ENCODE peak calls at places on chromosomes 16 and 17, in six cellular contexts. L is A549, G is AG04450, Y is heart right ventricle, W is H9, N is foreskin fibroblast. I is an unnamed sample.

GRCh38 chr17:17944253-17944652 is 27.9 kb downstream of the TOM1L2 start:
- DNase-seq in L (no peak), G (no peak), W (no peak), Y (no peak), N (peak; percentile 62), I (no peak)

GRCh38 chr16:57316390-57317017 is 32.0 kb upstream of the PLLP start:
- DNase-seq in W (no peak), L (peak; percentile 68), N (peak; percentile 92), Y (peak; percentile 79), G (peak; percentile 41), I (no peak)

GRCh38 chr16:1534021-1535020 is 855 bp downstream of the TMEM204 start:
- DNase-seq in N (peak; percentile 46), G (no peak), W (no peak), Y (no peak), L (no peak), I (no peak)

GRCh38 chr17:44383861-44384260 is 5.6 kb downstream of the ITGA2B start:
- DNase-seq in N (no peak), L (no peak), Y (no peak), W (no peak), G (no peak), I (no peak)

GRCh38 chr17:19273731-19274130 is 36.6 kb downstream of the EPN2 start:
- DNase-seq in Y (no peak), N (peak; percentile 10), L (no peak), W (no peak), G (no peak), I (no peak)

GRCh38 chr17:61253937-61254677 is 145.5 kb upstream of the TBX2 start:
- DNase-seq in L (no peak), W (no peak), N (no peak), G (no peak), Y (no peak), I (no peak)

GRCh38 chr17:45147581-45148182 is 593 bp upstream of the HEXIM1 start:
- DNase-seq in G (peak; percentile 89), Y (peak; percentile 84), N (peak; percentile 95), W (peak; percentile 92), L (peak; percentile 99), I (peak; percentile 71)

GRCh38 chr16:81686391-81687182 is 92.5 kb upstream of the PLCG2 start:
- DNase-seq in N (no peak), G (no peak), Y (no peak), W (no peak), L (no peak), I (peak; percentile 34)

DNA sequence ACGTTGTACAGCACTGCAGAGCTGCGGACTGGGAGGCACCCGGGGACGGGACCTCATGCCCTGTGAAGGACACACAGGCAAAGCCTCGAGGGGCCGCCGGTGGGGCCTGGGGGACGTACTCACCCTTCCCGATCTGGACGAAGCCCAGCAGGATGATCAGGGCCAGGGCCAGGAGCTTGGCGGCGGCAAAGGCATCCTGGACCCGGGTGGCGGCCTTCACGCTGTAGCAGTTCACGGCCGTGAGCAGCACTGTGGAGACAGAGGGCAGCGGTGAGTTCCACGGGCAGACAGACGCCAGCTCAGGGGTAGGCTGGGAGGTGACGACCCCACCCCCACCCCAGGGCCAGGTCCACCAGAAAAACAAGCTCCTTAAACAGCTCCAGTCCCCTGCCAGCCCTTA is 17.7 kb downstream of the SLC7A5 start:
- DNase-seq in L (no peak), G (no peak), N (no peak), Y (no peak), W (no peak), I (no peak)
- TF ChIP-seq CTCF in L (no peak), G (no peak), N (no peak), Y (no peak), W (peak; percentile 18), I (no peak)

DNA sequence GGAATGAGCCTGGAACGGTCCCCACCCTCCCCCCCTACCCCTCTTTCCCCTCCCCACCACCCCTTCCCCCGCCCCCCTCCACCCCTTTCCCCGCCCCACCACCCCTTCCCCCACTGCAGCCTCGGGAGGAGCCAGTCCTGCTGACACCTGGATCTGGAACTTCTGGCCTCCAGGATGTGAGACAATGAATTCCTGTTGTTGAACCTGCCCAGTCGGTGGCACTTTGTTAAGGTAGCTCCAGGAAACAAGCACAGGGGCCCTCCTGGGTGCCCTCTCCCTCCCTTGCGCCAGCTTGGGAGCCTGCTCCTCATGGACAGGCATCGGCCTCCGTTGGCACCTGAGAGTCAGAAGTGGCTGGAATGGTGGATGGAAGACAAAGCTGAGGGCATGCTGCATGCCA is 152.4 kb upstream of the FOXF1 start:
- DNase-seq in Y (no peak), W (no peak), G (no peak), N (no peak), L (no peak), I (no peak)
- TF ChIP-seq CTCF in Y (no peak), W (no peak), G (no peak), N (no peak), L (no peak), I (no peak)

GRCh38 chr17:60165223-60165622 is 15.4 kb downstream of the CA4 start:
- DNase-seq in L (no peak), N (no peak), G (no peak), Y (no peak), W (no peak), I (no peak)
- TF ChIP-seq CTCF in L (no peak), N (no peak), G (no peak), Y (no peak), W (peak; percentile 33), I (no peak)

GRCh38 chr16:88527186-88527936 is 42.8 kb upstream of the ZC3H18 start:
- DNase-seq in L (peak; percentile 57), W (peak; percentile 81), Y (peak; percentile 55), N (peak; percentile 76), G (peak; percentile 10), I (peak; percentile 85)

GRCh38 chr16:88527937-88528743 is 42.1 kb upstream of the ZC3H18 start:
- DNase-seq in Y (no peak), N (no peak), L (no peak), G (no peak), W (no peak), I (no peak)

GRCh38 chr16:88530051-88530857 is 39.9 kb upstream of the ZC3H18 start:
- DNase-seq in N (no peak), Y (no peak), G (no peak), L (no peak), W (no peak), I (no peak)

GRCh38 chr16:88529596-88529995 is 40.6 kb upstream of the ZC3H18 start:
- DNase-seq in G (no peak), N (no peak), Y (no peak), W (no peak), L (no peak), I (no peak)

DNA sequence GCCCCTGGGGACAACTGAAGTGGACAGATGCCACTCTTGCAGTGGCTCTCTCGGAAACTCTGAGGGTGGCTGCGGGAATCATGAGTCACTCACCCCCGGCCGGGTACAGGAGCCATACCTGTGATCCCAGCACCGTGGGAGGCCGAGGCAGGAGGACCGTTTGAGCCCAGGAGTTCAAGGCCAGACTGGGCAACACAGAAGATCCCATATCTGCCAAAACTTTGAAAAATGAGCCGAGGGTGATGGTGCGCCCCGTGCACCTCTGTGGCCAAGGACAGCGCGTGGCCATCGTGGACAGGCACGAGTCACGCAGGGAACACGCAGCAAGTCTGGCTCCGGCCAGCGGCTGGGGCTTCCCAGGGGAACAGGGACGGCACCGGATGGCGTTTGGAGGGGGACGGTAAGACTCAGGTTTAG is 41.3 kb upstream of the ZC3H18 start:
- DNase-seq in Y (no peak), G (no peak), N (no peak), L (no peak), W (no peak), I (no peak)
- TF ChIP-seq CTCF in Y (no peak), G (no peak), N (no peak), L (no peak), W (no peak), I (no peak)

GRCh38 chr17:38798614-38799500 is 499 bp downstream of the PIP4K2B start:
- DNase-seq in W (peak; percentile 53), N (peak; percentile 73), Y (peak; percentile 49), L (peak; percentile 40), G (no peak), I (peak; percentile 47)
- TF ChIP-seq CTCF in W (no peak), N (no peak), Y (no peak), L (no peak), G (no peak), I (no peak)

GRCh38 chr17:63774141-63774981 is at the start of gene DDX42:
- DNase-seq in Y (peak; percentile 92), W (peak; percentile 60), L (peak; percentile 77), N (peak; percentile 75), G (no peak), I (peak; percentile 86)
- TF ChIP-seq CTCF in Y (peak; percentile 26), W (peak; percentile 39), L (no peak), N (no peak), G (peak; percentile 22), I (no peak)

GRCh38 chr16:65681406-65681805 is 559.5 kb upstream of the CDH11 start:
- DNase-seq in L (no peak), Y (peak; percentile 8), N (no peak), G (no peak), W (no peak), I (no peak)

GRCh38 chr16:65689726-65690125 is 567.9 kb upstream of the CDH11 start:
- DNase-seq in Y (no peak), W (no peak), G (no peak), L (no peak), N (no peak), I (no peak)

GRCh38 chr16:65679785-65680184 is 557.9 kb upstream of the CDH11 start:
- DNase-seq in G (no peak), Y (no peak), W (no peak), L (no peak), N (no peak), I (no peak)

DNA sequence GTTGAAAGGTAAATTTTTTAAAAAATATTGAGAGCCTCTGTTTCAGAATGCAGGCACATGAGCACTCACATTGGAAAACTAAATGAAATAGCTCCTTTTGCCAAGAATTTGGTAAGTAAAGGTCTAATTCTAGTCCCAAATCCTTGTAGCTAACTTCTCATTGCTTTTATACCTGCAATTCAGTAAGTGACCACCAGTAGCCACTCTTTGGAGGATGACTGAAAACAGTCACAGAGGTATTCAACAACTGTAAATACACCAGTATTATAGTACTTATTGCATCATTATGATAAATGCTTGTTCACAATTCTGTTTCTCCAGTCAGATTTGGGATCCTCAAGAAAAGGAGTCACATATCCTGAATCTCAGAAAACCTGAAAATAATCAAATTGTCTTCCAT is 562.4 kb upstream of the CDH11 start:
- DNase-seq in L (no peak), N (no peak), G (no peak), W (no peak), Y (no peak), I (no peak)
- TF ChIP-seq CTCF in L (no peak), N (no peak), G (peak; percentile 18), W (peak; percentile 59), Y (no peak), I (peak; percentile 57)